ENCODE peak calls at places on chromosomes 2 and 18, in eight cellular contexts. One of them, this sample, is unnamed.

GRCh38 chr2:168188011-168188410 is 59.4 kb downstream of the STK39 start:
- DNase-seq in NB4: no peak
- DNase-seq in GM23248: no peak
- DNase-seq in ELF-1: no peak
- DNase-seq in fibroblast of the conjunctiva: no peak
- DNase-seq in NCI-H1092 treated with DMSO at 0.1 percent for 48 hours: no peak
- DNase-seq in cardiac fibroblast: no peak
- DNase-seq in stimulated activated CD4-positive, alpha-beta T cell treated with anti-CD3 and anti-CD28 coated beads, TNF-alpha, amount 100 ng/mL, for 4 hours: no peak
- DNase-seq in this sample: no peak

GRCh38 chr2:54577035-54577434 is 120.9 kb downstream of the SPTBN1 start:
- DNase-seq in NB4: no peak
- DNase-seq in GM23248: no peak
- DNase-seq in ELF-1: no peak
- DNase-seq in fibroblast of the conjunctiva: no peak
- DNase-seq in NCI-H1092 treated with DMSO at 0.1 percent for 48 hours: peak; percentile 49
- DNase-seq in cardiac fibroblast: no peak
- DNase-seq in stimulated activated CD4-positive, alpha-beta T cell treated with anti-CD3 and anti-CD28 coated beads, TNF-alpha, amount 100 ng/mL, for 4 hours: no peak
- DNase-seq in this sample: peak; percentile 79

GRCh38 chr2:30208453-30208852 is 22.9 kb upstream of the LBH start:
- DNase-seq in NB4: peak; percentile 54
- DNase-seq in GM23248: peak; percentile 87
- DNase-seq in ELF-1: peak; percentile 88
- DNase-seq in fibroblast of the conjunctiva: peak; percentile 76
- DNase-seq in NCI-H1092 treated with DMSO at 0.1 percent for 48 hours: peak; percentile 24
- DNase-seq in cardiac fibroblast: peak; percentile 87
- DNase-seq in stimulated activated CD4-positive, alpha-beta T cell treated with anti-CD3 and anti-CD28 coated beads, TNF-alpha, amount 100 ng/mL, for 4 hours: no peak
- DNase-seq in this sample: peak; percentile 76

GRCh38 chr2:177553176-177553909 is 160.8 kb downstream of the AGPS start:
- DNase-seq in NB4: no peak
- DNase-seq in GM23248: peak; percentile 76
- DNase-seq in ELF-1: no peak
- DNase-seq in fibroblast of the conjunctiva: no peak
- DNase-seq in NCI-H1092 treated with DMSO at 0.1 percent for 48 hours: no peak
- DNase-seq in cardiac fibroblast: peak; percentile 25
- DNase-seq in stimulated activated CD4-positive, alpha-beta T cell treated with anti-CD3 and anti-CD28 coated beads, TNF-alpha, amount 100 ng/mL, for 4 hours: no peak
- DNase-seq in this sample: peak; percentile 46

GRCh38 chr2:8465560-8465959 is 216.3 kb upstream of the ID2 start:
- DNase-seq in NB4: no peak
- DNase-seq in GM23248: no peak
- DNase-seq in ELF-1: no peak
- DNase-seq in fibroblast of the conjunctiva: no peak
- DNase-seq in NCI-H1092 treated with DMSO at 0.1 percent for 48 hours: no peak
- DNase-seq in cardiac fibroblast: no peak
- DNase-seq in stimulated activated CD4-positive, alpha-beta T cell treated with anti-CD3 and anti-CD28 coated beads, TNF-alpha, amount 100 ng/mL, for 4 hours: no peak
- DNase-seq in this sample: no peak

GRCh38 chr18:62778976-62779869 is 63.9 kb downstream of the PHLPP1 start:
- DNase-seq in NB4: no peak
- DNase-seq in GM23248: no peak
- DNase-seq in ELF-1: no peak
- DNase-seq in fibroblast of the conjunctiva: no peak
- DNase-seq in NCI-H1092 treated with DMSO at 0.1 percent for 48 hours: no peak
- DNase-seq in cardiac fibroblast: no peak
- DNase-seq in stimulated activated CD4-positive, alpha-beta T cell treated with anti-CD3 and anti-CD28 coated beads, TNF-alpha, amount 100 ng/mL, for 4 hours: no peak
- DNase-seq in this sample: no peak

GRCh38 chr2:166417669-166418068 is 41.9 kb upstream of the SCN9A start:
- DNase-seq in NB4: peak; percentile 50
- DNase-seq in GM23248: peak; percentile 74
- DNase-seq in ELF-1: no peak
- DNase-seq in fibroblast of the conjunctiva: peak; percentile 23
- DNase-seq in NCI-H1092 treated with DMSO at 0.1 percent for 48 hours: peak; percentile 29
- DNase-seq in cardiac fibroblast: peak; percentile 32
- DNase-seq in stimulated activated CD4-positive, alpha-beta T cell treated with anti-CD3 and anti-CD28 coated beads, TNF-alpha, amount 100 ng/mL, for 4 hours: no peak
- DNase-seq in this sample: peak; percentile 11

GRCh38 chr2:41941831-41942230 is 106.0 kb upstream of the PKDCC start:
- DNase-seq in NB4: peak; percentile 42
- DNase-seq in GM23248: no peak
- DNase-seq in ELF-1: no peak
- DNase-seq in fibroblast of the conjunctiva: no peak
- DNase-seq in NCI-H1092 treated with DMSO at 0.1 percent for 48 hours: no peak
- DNase-seq in cardiac fibroblast: peak; percentile 78
- DNase-seq in stimulated activated CD4-positive, alpha-beta T cell treated with anti-CD3 and anti-CD28 coated beads, TNF-alpha, amount 100 ng/mL, for 4 hours: no peak
- DNase-seq in this sample: no peak

GRCh38 chr2:101396352-101396717 is 9.0 kb upstream of the CREG2 start:
- DNase-seq in NB4: no peak
- DNase-seq in GM23248: peak; percentile 96
- DNase-seq in ELF-1: no peak
- DNase-seq in fibroblast of the conjunctiva: peak; percentile 43
- DNase-seq in NCI-H1092 treated with DMSO at 0.1 percent for 48 hours: no peak
- DNase-seq in cardiac fibroblast: peak; percentile 80
- DNase-seq in stimulated activated CD4-positive, alpha-beta T cell treated with anti-CD3 and anti-CD28 coated beads, TNF-alpha, amount 100 ng/mL, for 4 hours: no peak
- DNase-seq in this sample: no peak

GRCh38 chr2:223055836-223056235 is 3.8 kb downstream of the KCNE4 start:
- DNase-seq in NB4: no peak
- DNase-seq in GM23248: no peak
- DNase-seq in ELF-1: no peak
- DNase-seq in fibroblast of the conjunctiva: no peak
- DNase-seq in NCI-H1092 treated with DMSO at 0.1 percent for 48 hours: peak; percentile 91
- DNase-seq in cardiac fibroblast: peak; percentile 51
- DNase-seq in stimulated activated CD4-positive, alpha-beta T cell treated with anti-CD3 and anti-CD28 coated beads, TNF-alpha, amount 100 ng/mL, for 4 hours: no peak
- DNase-seq in this sample: no peak

GRCh38 chr2:10408649-10409579 is 39.2 kb downstream of the ODC1 start:
- DNase-seq in NB4: peak; percentile 88
- DNase-seq in GM23248: peak; percentile 71
- DNase-seq in ELF-1: peak; percentile 98
- DNase-seq in fibroblast of the conjunctiva: peak; percentile 46
- DNase-seq in NCI-H1092 treated with DMSO at 0.1 percent for 48 hours: peak; percentile 76
- DNase-seq in cardiac fibroblast: peak; percentile 71
- DNase-seq in stimulated activated CD4-positive, alpha-beta T cell treated with anti-CD3 and anti-CD28 coated beads, TNF-alpha, amount 100 ng/mL, for 4 hours: peak; percentile 64
- DNase-seq in this sample: peak; percentile 91

GRCh38 chr2:20440001-20440560 is 6.8 kb upstream of the RHOB start:
- DNase-seq in NB4: no peak
- DNase-seq in GM23248: no peak
- DNase-seq in ELF-1: no peak
- DNase-seq in fibroblast of the conjunctiva: no peak
- DNase-seq in NCI-H1092 treated with DMSO at 0.1 percent for 48 hours: no peak
- DNase-seq in cardiac fibroblast: no peak
- DNase-seq in stimulated activated CD4-positive, alpha-beta T cell treated with anti-CD3 and anti-CD28 coated beads, TNF-alpha, amount 100 ng/mL, for 4 hours: no peak
- DNase-seq in this sample: no peak